ENCODE peak calls at places on chromosomes 11 and 22, in four cellular contexts. P, B, J and N are unnamed samples.

GRCh38 chr11:32312865-32313403 is 122.4 kb downstream of the WT1 start:
- DNase-seq in P (peak), B (no peak), J (peak), N (peak)

GRCh38 chr22:46035742-46036557 is 59.0 kb upstream of the WNT7B start:
- DNase-seq in P (peak), B (peak), J (peak), N (peak)

GRCh38 chr11:35786918-35787557 is 124.5 kb downstream of the TRIM44 start:
- DNase-seq in B (no peak), J (no peak), P (peak), N (peak)

GRCh38 chr11:60776167-60776566 is 9.0 kb upstream of the MS4A10 start:
- DNase-seq in J (no peak), B (no peak), P (no peak), N (no peak)

GRCh38 chr22:27997538-27997937 is 78.5 kb upstream of the PITPNB start:
- DNase-seq in B (no peak), J (no peak), P (no peak), N (no peak)

GRCh38 chr11:65204646-65205601 is 23.2 kb downstream of the CAPN1 start:
- DNase-seq in B (no peak), J (peak), P (peak), N (peak)

GRCh38 chr11:78714539-78714938 is 139.9 kb upstream of the NARS2 start:
- DNase-seq in P (no peak), B (no peak), J (no peak), N (peak)

GRCh38 chr11:108302121-108302785 is 79.4 kb downstream of the ATM start:
- DNase-seq in B (no peak), J (no peak), P (no peak), N (no peak)

GRCh38 chr11:11076879-11077278 is 219.0 kb upstream of the ZBED5 start:
- DNase-seq in P (no peak), J (no peak), B (no peak), N (no peak)

GRCh38 chr11:103202048-103202651 is 92.9 kb downstream of the DYNC2H1 start:
- DNase-seq in J (peak), P (peak), B (no peak), N (no peak)

GRCh38 chr11:134725939-134726639 is 314.0 kb upstream of the B3GAT1 start:
- DNase-seq in P (peak), J (peak), B (no peak), N (peak)

GRCh38 chr11:26993965-26994446 is at the start of gene FIBIN:
- DNase-seq in B (no peak), J (no peak), P (no peak), N (peak)

GRCh38 chr22:24723111-24723510 is 51.4 kb downstream of the PIWIL3 start:
- DNase-seq in J (no peak), P (no peak), B (no peak), N (no peak)

GRCh38 chr11:124174001-124174400 is 9.1 kb upstream of the OR10D3 start:
- DNase-seq in J (peak), B (no peak), P (no peak), N (no peak)

GRCh38 chr11:8766043-8766992 is 83.7 kb downstream of the RPL27A start:
- DNase-seq in B (no peak), J (no peak), P (no peak), N (peak)

GRCh38 chr11:29783506-29783905 is 233.3 kb downstream of the KCNA4 start:
- DNase-seq in B (no peak), J (no peak), P (no peak), N (no peak)

GRCh38 chr11:18394300-18394927 is at the start of gene LDHA:
- DNase-seq in P (peak), J (peak), B (peak), N (peak)

GRCh38 chr11:9094420-9094819 is 3.0 kb upstream of the SCUBE2 start:
- DNase-seq in B (no peak), P (no peak), J (no peak), N (no peak)

GRCh38 chr11:12998336-12998735 is 10.8 kb upstream of the RASSF10 start:
- DNase-seq in J (no peak), B (no peak), P (no peak), N (no peak)

GRCh38 chr11:103534959-103535358 is 425.7 kb downstream of the DYNC2H1 start:
- DNase-seq in J (no peak), B (no peak), P (no peak), N (no peak)

DNA sequence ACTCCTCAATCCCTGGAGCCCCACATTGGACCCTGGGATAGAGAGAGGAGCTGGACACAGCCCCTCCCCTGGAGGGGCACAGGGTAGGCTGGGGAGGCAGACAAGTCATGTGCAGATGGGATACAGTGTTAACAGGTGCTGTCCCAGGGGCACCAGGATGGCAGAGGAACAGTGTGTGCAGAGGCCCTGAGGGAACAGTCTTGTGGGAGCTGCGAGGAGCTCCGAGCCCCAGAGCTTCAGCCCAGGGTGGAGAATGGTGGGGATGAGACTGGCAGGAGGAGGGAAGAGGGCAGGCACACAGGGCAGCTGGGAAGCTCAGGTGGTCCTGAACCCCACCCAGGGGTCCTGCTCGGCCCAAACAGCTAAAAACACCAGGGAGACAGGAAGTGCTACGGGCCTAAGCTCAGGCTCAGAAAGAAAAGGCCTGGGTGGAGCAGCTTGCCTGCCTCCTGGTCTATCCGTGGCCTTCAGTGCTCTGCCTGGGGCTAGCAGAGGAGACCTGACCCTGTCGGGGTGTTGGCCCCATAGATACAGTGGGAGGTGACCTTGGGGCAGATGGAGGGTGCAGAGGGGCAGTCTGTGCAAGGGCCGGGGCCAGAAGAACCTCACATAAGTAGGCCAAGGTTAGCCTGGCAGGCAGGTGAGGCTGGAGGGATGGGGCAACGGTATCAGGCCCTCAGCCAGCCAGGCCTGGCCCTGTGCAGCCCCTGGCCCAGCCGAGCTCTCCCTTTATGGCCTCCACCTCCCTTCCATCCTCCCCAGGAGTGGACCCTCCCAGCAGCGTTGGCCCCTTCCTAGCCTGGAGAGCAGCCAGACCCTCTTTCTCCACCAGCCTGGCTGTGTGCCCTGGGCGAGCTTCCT is 15.4 kb downstream of the CAPN5 start:
- DNase-seq in P (peak), B (no peak), J (no peak), N (peak)
- TF ChIP-seq USF1 in P (no peak), B (no peak), J (no peak), N (no peak)

DNA sequence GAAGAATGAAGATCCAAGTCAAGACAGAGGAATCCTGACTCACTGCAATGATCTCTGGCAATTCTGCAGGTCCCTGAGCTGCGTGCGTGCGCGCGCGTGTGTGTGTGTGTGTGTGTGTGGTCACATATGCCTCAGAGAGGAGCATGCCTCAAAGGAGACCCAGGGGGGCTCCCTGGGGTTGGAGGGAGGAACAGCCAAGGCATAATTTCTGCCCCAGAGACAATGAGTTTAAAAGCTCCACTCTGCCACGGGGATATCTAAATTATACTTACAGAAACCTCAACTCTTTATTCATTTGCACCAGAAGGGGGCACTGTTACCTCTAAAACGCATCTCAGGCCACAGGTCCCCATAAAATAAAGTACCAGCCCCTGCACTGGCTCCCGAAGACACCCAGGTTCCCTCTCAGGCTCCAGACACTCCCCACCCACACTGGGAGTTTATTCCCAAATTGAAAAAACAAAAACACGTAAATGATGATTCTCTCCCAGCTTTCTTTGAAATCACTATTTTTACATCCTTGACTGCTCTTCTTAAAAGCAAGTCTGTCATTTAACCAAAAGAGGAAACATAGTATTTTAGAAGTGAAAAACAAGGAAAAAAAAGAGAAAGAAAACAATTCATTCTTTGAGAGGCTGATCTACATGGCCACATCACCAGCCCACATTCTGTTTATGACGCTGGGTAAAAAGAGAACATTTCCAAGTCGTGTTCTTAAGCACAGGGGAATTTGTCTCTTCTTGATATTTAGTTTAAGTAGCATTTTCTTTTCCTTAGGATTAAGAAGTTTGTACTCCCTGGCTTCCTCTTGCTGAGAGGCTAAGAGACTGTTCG is 400.9 kb downstream of the LARGE1 start:
- DNase-seq in B (peak), J (peak), P (peak), N (peak)
- TF ChIP-seq USF1 in B (no peak), J (no peak), P (no peak), N (no peak)

GRCh38 chr11:58656348-58656747 is 33.9 kb downstream of the CNTF start:
- DNase-seq in J (no peak), B (no peak), P (no peak), N (no peak)
- TF ChIP-seq USF1 in J (no peak), B (no peak), P (no peak), N (no peak)

GRCh38 chr22:43957871-43958270 is 2.6 kb downstream of the SAMM50 start:
- DNase-seq in B (no peak), J (no peak), P (no peak), N (no peak)
- TF ChIP-seq USF1 in B (no peak), J (no peak), P (no peak), N (no peak)